ENCODE peak calls at places on chromosomes 3 and 15, in eight cellular contexts. I is transverse colon; N is activated CD8-positive, alpha-beta memory T cell treated with anti-CD3 and anti-CD28 coated beads, Interleukin-2, amount 50 U/mL, for 48 hours; F is activated effector memory CD4-positive, alpha-beta T cell treated with anti-CD3 and anti-CD28 coated beads, Interleukin-2, amount 50 U/mL, for 16 hours; U is T-helper 9 cell; L is heart left ventricle; C is posterior cingulate gyrus; S is non-pigmented ciliary epithelial cell. P is an unnamed sample.

GRCh38 chr15:70469182-70469581 is 294.2 kb downstream of the UACA start:
- DNase-seq in I (no peak), N (no peak), F (peak), U (no peak), L (no peak), C (no peak), S (no peak), P (no peak)

GRCh38 chr3:157176108-157176507 is 16.2 kb upstream of the CCNL1 start:
- DNase-seq in I (no peak), N (no peak), F (no peak), U (no peak), L (no peak), C (no peak), S (no peak), P (no peak)

GRCh38 chr15:98003976-98004375 is 43.5 kb downstream of the ARRDC4 start:
- DNase-seq in I (no peak), N (no peak), F (no peak), U (no peak), L (no peak), C (no peak), S (no peak), P (no peak)

GRCh38 chr3:174495231-174495755 is 363.8 kb upstream of the NAALADL2 start:
- DNase-seq in I (no peak), N (no peak), F (no peak), U (no peak), L (no peak), C (no peak), S (no peak), P (no peak)

GRCh38 chr15:34109775-34110663 is 8.1 kb downstream of the PGBD4 start:
- DNase-seq in I (no peak), N (no peak), F (no peak), U (no peak), L (no peak), C (no peak), S (no peak), P (no peak)

GRCh38 chr15:92636950-92637481 is 18.6 kb downstream of the FAM174B start:
- DNase-seq in I (peak), N (no peak), F (no peak), U (no peak), L (no peak), C (no peak), S (no peak), P (no peak)

GRCh38 chr15:95113041-95113440 is 881.7 kb downstream of the MCTP2 start:
- DNase-seq in I (no peak), N (no peak), F (no peak), U (no peak), L (no peak), C (no peak), S (no peak), P (no peak)

GRCh38 chr15:48358681-48359152 is 27.5 kb downstream of the DUT start:
- DNase-seq in I (no peak), N (no peak), F (no peak), U (no peak), L (no peak), C (no peak), S (no peak), P (no peak)

GRCh38 chr15:71275098-71275497 is 159.8 kb downstream of the THSD4 start:
- DNase-seq in I (no peak), N (no peak), F (no peak), U (no peak), L (no peak), C (no peak), S (peak), P (no peak)